ENCODE peak calls at places on chromosomes 2 and 18, in five cellular contexts. A is PC-3, Y is sigmoid colon, R is bronchial epithelial cell, H is neural progenitor cell. N is an unnamed sample.
A peak's percentile ranks its signal among the peaks of the same experiment; 100 is the strongest.

GRCh38 chr2:48112911-48113687 is 206.8 kb upstream of the FBXO11 start:
- DNase-seq in A (no peak), Y (no peak), R (peak; percentile 56), H (no peak), N (no peak)

GRCh38 chr2:53366570-53366969 is 401.0 kb upstream of the CHAC2 start:
- DNase-seq in A (no peak), Y (no peak), R (no peak), H (no peak), N (no peak)

GRCh38 chr2:68850524-68850923 is 20.7 kb downstream of the BMP10 start:
- DNase-seq in A (no peak), Y (no peak), R (no peak), H (no peak), N (no peak)

GRCh38 chr18:39681061-39681460 is 2115.5 kb upstream of the CELF4 start:
- DNase-seq in A (no peak), Y (no peak), R (no peak), H (no peak), N (no peak)

GRCh38 chr2:215983581-215984351 is 29.6 kb downstream of the MREG start:
- DNase-seq in A (no peak), Y (no peak), R (peak; percentile 72), H (no peak), N (no peak)

GRCh38 chr2:120477198-120477597 is 131.3 kb downstream of the INHBB start:
- DNase-seq in A (no peak), Y (peak; percentile 53), R (no peak), H (no peak), N (no peak)

GRCh38 chr2:142834003-142834402 is 43.5 kb upstream of the KYNU start:
- DNase-seq in A (peak; percentile 76), Y (no peak), R (peak; percentile 65), H (no peak), N (no peak)

GRCh38 chr2:68862889-68863288 is 8.3 kb downstream of the BMP10 start:
- DNase-seq in A (no peak), Y (no peak), R (no peak), H (no peak), N (no peak)

GRCh38 chr2:101151141-101151858 is at the start of gene TBC1D8:
- DNase-seq in A (peak; percentile 85), Y (peak; percentile 95), R (peak; percentile 41), H (peak; percentile 89), N (peak; percentile 92)

GRCh38 chr2:10431797-10432196 is 16.3 kb downstream of the ODC1 start:
- DNase-seq in A (no peak), Y (no peak), R (no peak), H (no peak), N (peak; percentile 42)

GRCh38 chr18:13540783-13541182 is 185.6 kb downstream of the FAM210A start:
- DNase-seq in A (no peak), Y (no peak), R (no peak), H (no peak), N (no peak)

GRCh38 chr2:96637385-96638143 is 548 bp downstream of the KANSL3 start:
- DNase-seq in A (peak; percentile 84), Y (peak; percentile 95), R (peak; percentile 56), H (peak; percentile 82), N (peak; percentile 86)

GRCh38 chr2:84880645-84881521 is at the start of gene TRABD2A:
- DNase-seq in A (no peak), Y (no peak), R (no peak), H (peak; percentile 67), N (no peak)

GRCh38 chr18:59627414-59627813 is 69.8 kb downstream of the CCBE1 start:
- DNase-seq in A (no peak), Y (no peak), R (no peak), H (no peak), N (no peak)

GRCh38 chr2:219514196-219514761 is at the start of gene ASIC4:
- DNase-seq in A (no peak), Y (no peak), R (no peak), H (peak; percentile 67), N (no peak)
- H3K27me3 ChIP-seq in A (peaks cover 47% of the 10 kb centered on the region), Y (peaks cover 9% of the 10 kb centered on the region), R (peaks cover 69% of the 10 kb centered on the region), H (peaks cover 44% of the 10 kb centered on the region), N (no peaks in the 10 kb centered on the region)

DNA sequence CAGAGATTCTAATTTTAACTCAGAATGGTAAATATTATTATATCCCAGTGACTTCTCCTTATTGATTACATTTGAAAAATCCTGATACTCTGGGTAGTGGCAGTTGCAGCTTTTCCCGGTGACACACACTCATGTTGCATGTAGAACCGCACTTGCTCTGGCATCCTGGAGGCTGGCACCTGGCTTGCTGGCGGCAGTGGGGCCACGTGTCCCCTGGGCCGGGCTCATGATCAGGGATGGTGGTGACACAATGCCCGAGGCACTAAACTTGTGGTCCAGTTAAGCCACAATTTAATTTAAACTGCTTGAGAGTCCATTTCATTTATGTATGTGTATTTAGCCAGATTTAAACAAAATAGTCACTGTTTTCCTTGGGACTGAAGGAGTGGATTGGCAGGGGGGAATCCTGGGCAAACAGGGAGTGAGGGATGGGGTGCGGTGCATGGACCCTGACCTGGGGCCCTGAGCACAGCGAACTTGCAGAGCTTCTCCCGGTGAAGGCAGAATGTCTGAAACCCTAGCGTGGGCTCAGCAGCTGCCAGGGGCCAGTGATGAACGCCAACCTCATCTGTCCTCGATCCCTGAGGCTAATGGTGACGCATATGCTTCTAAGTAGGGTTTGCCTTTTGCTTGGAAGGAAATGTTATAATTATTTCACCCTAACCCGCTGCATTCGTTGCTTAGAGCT is 50.0 kb downstream of the KCNG2 start:
- DNase-seq in A (no peak), Y (no peak), R (no peak), H (no peak), N (no peak)
- TF ChIP-seq CTCF in A (no peak), Y (no peak), R (no peak), H (no peak), N (no peak)

DNA sequence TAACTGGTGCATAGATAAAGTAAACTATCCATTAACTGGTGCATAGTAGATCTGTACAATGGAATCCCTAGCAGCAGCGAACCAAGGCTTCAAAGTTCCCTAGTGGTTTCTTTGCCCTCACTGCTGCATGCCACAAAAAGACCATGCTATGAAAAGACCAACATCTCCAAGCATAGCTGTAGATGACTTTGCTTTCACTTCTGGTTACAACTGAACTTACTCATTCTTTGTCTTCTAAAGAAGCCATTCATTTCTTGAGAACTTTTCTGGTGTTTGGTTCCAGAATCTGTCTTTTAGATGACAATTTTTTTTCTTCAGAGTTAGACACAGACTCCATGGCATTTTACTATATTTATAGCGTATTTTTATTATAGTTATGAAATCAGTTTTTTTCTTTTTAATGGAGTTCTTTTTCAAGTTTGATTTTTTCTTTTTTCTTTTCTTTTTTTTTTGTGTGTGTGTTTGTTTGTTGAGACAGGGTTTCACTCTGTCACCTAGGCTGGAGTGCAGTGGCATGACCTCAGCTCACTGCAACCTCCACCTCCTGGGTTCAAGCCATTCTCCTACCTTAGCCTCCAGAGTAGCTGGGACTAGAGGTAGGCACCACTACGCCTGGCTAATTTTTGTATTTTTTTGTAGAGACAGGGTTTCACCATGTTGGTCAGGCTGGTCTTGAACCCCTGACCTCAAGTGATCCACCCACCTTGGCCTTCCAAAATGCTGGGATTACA is 63.6 kb downstream of the SLC35F5 start:
- DNase-seq in A (no peak), Y (no peak), R (no peak), H (no peak), N (no peak)
- H3K4me3 ChIP-seq in A (no peak overlapping the region), Y (no peak overlapping the region), R (no peak overlapping the region), H (no peak overlapping the region), N (no peak overlapping the region)

GRCh38 chr2:44934521-44934961 is 7.0 kb upstream of the SIX3 start:
- DNase-seq in A (no peak), Y (peak; percentile 46), R (no peak), H (peak; percentile 76), N (no peak)
- H3K27me3 ChIP-seq in A (peaks cover 25% of the 10 kb centered on the region), Y (peaks cover 77% of the 10 kb centered on the region), R (peaks cover 72% of the 10 kb centered on the region), H (peaks cover 79% of the 10 kb centered on the region), N (no peaks in the 10 kb centered on the region)

GRCh38 chr2:20140321-20141055 is 84.4 kb downstream of the SDC1 start:
- DNase-seq in A (no peak), Y (no peak), R (no peak), H (no peak), N (no peak)

GRCh38 chr2:20138696-20139095 is 86.2 kb downstream of the SDC1 start:
- DNase-seq in A (no peak), Y (no peak), R (no peak), H (no peak), N (no peak)

GRCh38 chr2:20137884-20138283 is 86.5 kb upstream of the LAPTM4A start:
- DNase-seq in A (no peak), Y (no peak), R (no peak), H (no peak), N (no peak)

GRCh38 chr2:20141056-20141762 is 83.7 kb downstream of the SDC1 start:
- DNase-seq in A (peak; percentile 93), Y (peak; percentile 86), R (peak; percentile 97), H (no peak), N (no peak)

DNA sequence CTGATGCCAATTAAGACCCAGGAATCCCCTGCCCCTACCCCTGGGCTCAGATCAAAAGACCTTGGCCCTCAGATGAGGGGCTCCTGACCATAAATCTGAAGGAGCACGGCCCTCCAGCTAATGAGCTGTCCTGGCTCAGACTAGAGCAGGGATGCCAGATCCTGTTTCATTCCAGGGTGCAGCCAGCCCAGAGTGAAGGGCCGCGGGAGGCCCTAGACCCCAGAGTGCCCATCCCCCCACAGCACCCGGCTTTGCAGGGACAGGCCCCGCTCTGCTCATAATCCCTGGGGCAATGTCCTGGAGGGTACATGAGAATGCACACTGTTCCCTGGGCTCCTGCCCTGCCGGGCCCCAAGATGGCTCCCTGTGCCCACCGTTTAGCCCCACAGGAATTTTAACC is 85.1 kb downstream of the SDC1 start:
- DNase-seq in A (no peak), Y (no peak), R (no peak), H (no peak), N (no peak)
- TF ChIP-seq CTCF in A (no peak), Y (no peak), R (no peak), H (no peak), N (no peak)

DNA sequence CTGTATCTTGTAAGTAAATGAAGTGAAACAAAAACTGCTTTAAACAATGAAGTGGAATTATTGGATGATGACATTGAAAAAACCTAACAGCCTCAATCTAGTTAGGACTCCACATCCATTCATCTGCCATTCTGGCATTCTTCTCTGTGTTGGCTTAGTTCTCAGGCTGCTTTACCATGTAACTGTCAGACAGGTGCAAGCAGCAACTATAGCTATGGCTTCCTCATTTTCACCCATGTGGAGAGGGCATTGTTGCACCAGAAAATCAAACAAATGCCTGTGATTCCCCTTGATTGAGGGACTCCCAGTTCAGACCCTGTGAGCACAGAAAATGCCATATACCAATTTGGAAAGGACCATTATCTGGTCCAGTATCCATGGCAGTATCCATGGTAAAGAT is 129.5 kb upstream of the NYAP2 start:
- DNase-seq in A (no peak), Y (no peak), R (no peak), H (no peak), N (no peak)
- H3K4me3 ChIP-seq in A (no peak overlapping the region), Y (no peak overlapping the region), R (no peak overlapping the region), H (no peak overlapping the region), N (no peak overlapping the region)

DNA sequence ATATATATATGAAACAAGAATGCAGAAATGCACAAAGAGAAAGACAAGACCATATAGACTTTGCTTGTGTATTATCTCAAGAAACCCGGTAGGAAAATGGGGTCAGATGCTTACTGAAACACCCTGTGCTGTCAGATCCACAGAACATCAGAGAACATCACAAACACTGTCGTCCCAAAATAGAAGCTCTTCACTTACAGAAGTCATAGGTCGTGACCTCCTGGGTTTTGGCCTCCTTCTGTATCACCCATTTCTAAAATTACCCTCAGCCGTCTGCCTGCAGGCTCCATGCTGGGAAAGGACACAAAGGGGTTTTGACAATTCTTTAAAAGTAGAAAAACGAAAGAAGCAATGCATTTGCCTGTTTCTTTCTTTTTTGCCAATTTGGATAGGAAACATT is 137.9 kb downstream of the PAX3 start:
- DNase-seq in A (no peak), Y (no peak), R (no peak), H (no peak), N (no peak)
- H3K27me3 ChIP-seq in A (peaks cover 27% of the 10 kb centered on the region), Y (no peaks in the 10 kb centered on the region), R (no peaks in the 10 kb centered on the region), H (no peaks in the 10 kb centered on the region), N (no peaks in the 10 kb centered on the region)

N was measured in pancreas.